ENCODE peak calls at places on chromosomes 3 and 15, in four cellular contexts. F is GM12878, K is K562, B is HepG2. D is an unnamed sample.

GRCh38 chr3:48919215-48920138 is 835 bp downstream of the ARIH2 start:
- DNase-seq in F (no peak), K (no peak), B (peak), D (peak)

GRCh38 chr15:40899536-40900207 is 5.4 kb downstream of the VPS18 start:
- DNase-seq in F (no peak), K (no peak), B (no peak), D (no peak)

GRCh38 chr3:177657243-177657642 is 460.0 kb upstream of the TBL1XR1 start:
- DNase-seq in F (no peak), K (no peak), B (no peak), D (no peak)

GRCh38 chr3:99484871-99485270 is 153.5 kb upstream of the COL8A1 start:
- DNase-seq in F (no peak), K (no peak), B (no peak), D (no peak)

GRCh38 chr3:178320481-178321352 is 215.5 kb upstream of the KCNMB2 start:
- DNase-seq in F (no peak), K (no peak), B (no peak), D (no peak)

GRCh38 chr3:130539005-130539404 is 22.0 kb downstream of the COL6A6 start:
- DNase-seq in F (no peak), K (peak), B (peak), D (peak)

GRCh38 chr3:148852271-148853000 is 12.7 kb upstream of the CPA3 start:
- DNase-seq in F (no peak), K (no peak), B (no peak), D (no peak)

GRCh38 chr3:9324944-9325343 is 37.9 kb upstream of the THUMPD3 start:
- DNase-seq in F (no peak), K (no peak), B (no peak), D (no peak)

GRCh38 chr3:98797905-98798304 is 34.8 kb downstream of the ST3GAL6 start:
- DNase-seq in F (no peak), K (no peak), B (no peak), D (no peak)

GRCh38 chr15:40918146-40918798 is 10.9 kb upstream of the DLL4 start:
- DNase-seq in F (no peak), K (no peak), B (no peak), D (no peak)

GRCh38 chr15:33545866-33546265 is 235.1 kb downstream of the RYR3 start:
- DNase-seq in F (no peak), K (no peak), B (no peak), D (no peak)

GRCh38 chr3:192888121-192888520 is 29.5 kb downstream of the MB21D2 start:
- DNase-seq in F (no peak), K (no peak), B (no peak), D (no peak)

GRCh38 chr15:65396965-65397317 is 19.1 kb upstream of the IGDCC3 start:
- DNase-seq in F (no peak), K (no peak), B (no peak), D (no peak)

GRCh38 chr15:71752604-71753289 is 57.6 kb upstream of the NR2E3 start:
- DNase-seq in F (no peak), K (no peak), B (peak), D (peak)

GRCh38 chr3:50194903-50195500 is 3.6 kb downstream of the GNAT1 start:
- DNase-seq in F (no peak), K (peak), B (peak), D (peak)

GRCh38 chr3:42185044-42185443 is 80.9 kb downstream of the CCK start:
- DNase-seq in F (no peak), K (no peak), B (no peak), D (no peak)

GRCh38 chr3:102161362-102162006 is 273.3 kb upstream of the ZPLD1 start:
- DNase-seq in F (no peak), K (no peak), B (no peak), D (no peak)

GRCh38 chr3:63972196-63972595 is 51.1 kb downstream of the PSMD6 start:
- DNase-seq in F (no peak), K (no peak), B (no peak), D (no peak)

GRCh38 chr3:6994081-6994668 is 133.3 kb downstream of the GRM7 start:
- DNase-seq in F (no peak), K (no peak), B (no peak), D (peak)

GRCh38 chr3:188220988-188221818 is 67.2 kb downstream of the LPP start:
- DNase-seq in F (no peak), K (no peak), B (peak), D (no peak)

GRCh38 chr15:40688932-40689799 is 5.8 kb upstream of the RAD51 start:
- DNase-seq in F (no peak), K (no peak), B (no peak), D (no peak)

GRCh38 chr3:159922861-159923312 is 65.7 kb upstream of the IL12A start:
- DNase-seq in F (peak), K (no peak), B (no peak), D (no peak)

GRCh38 chr15:43226436-43227305 is 5.9 kb upstream of the EPB42 start:
- DNase-seq in F (no peak), K (no peak), B (no peak), D (no peak)

GRCh38 chr3:50374363-50375108 is 15.2 kb upstream of the TMEM115 start:
- DNase-seq in F (no peak), K (no peak), B (no peak), D (no peak)

GRCh38 chr3:78994174-78995027 is 773.4 kb downstream of the ROBO1 start:
- DNase-seq in F (no peak), K (no peak), B (peak), D (no peak)

GRCh38 chr3:14793126-14793857 is 25.5 kb upstream of the FGD5 start:
- DNase-seq in F (no peak), K (no peak), B (no peak), D (no peak)

GRCh38 chr3:38003371-38003816 is 12.8 kb downstream of the VILL start:
- DNase-seq in F (no peak), K (peak), B (peak), D (no peak)

GRCh38 chr15:66912001-66912400 is 153.4 kb upstream of the SMAD3 start:
- DNase-seq in F (no peak), K (no peak), B (no peak), D (no peak)

GRCh38 chr3:127135241-127136023 is 57.5 kb upstream of the PRR23E start:
- DNase-seq in F (no peak), K (peak), B (no peak), D (no peak)

GRCh38 chr15:66293085-66293418 is 316 bp upstream of the DIS3L start:
- DNase-seq in F (no peak), K (no peak), B (no peak), D (no peak)

GRCh38 chr15:32886441-32886840 is 168.6 kb downstream of the GREM1 start:
- DNase-seq in F (no peak), K (no peak), B (no peak), D (no peak)

GRCh38 chr15:38029741-38030140 is 95.3 kb downstream of the TMCO5A start:
- DNase-seq in F (no peak), K (no peak), B (no peak), D (no peak)

GRCh38 chr15:52858388-52859176 is 68.4 kb upstream of the ONECUT1 start:
- DNase-seq in F (no peak), K (no peak), B (no peak), D (no peak)

GRCh38 chr3:149553781-149554451 is 79.4 kb downstream of the TM4SF4 start:
- DNase-seq in F (no peak), K (no peak), B (no peak), D (no peak)

GRCh38 chr3:37183375-37183831 is 9.0 kb upstream of the LRRFIP2 start:
- DNase-seq in F (no peak), K (no peak), B (no peak), D (peak)

GRCh38 chr3:171614318-171614967 is 154.2 kb upstream of the TNIK start:
- DNase-seq in F (no peak), K (peak), B (peak), D (no peak)

GRCh38 chr3:4581452-4581851 is 88.3 kb downstream of the ITPR1 start:
- DNase-seq in F (no peak), K (no peak), B (no peak), D (no peak)

GRCh38 chr3:4581040-4581439 is 87.9 kb downstream of the ITPR1 start:
- DNase-seq in F (no peak), K (no peak), B (no peak), D (no peak)

GRCh38 chr3:4581905-4582611 is 88.9 kb downstream of the ITPR1 start:
- DNase-seq in F (no peak), K (no peak), B (no peak), D (no peak)

GRCh38 chr3:4582634-4583033 is 89.5 kb downstream of the ITPR1 start:
- DNase-seq in F (no peak), K (no peak), B (no peak), D (no peak)

GRCh38 chr3:4580346-4581019 is 87.3 kb downstream of the ITPR1 start:
- DNase-seq in F (no peak), K (no peak), B (no peak), D (peak)
- TF ChIP-seq ZBTB33 in F (no peak), K (no peak), B (no peak), D (no peak)

DNA sequence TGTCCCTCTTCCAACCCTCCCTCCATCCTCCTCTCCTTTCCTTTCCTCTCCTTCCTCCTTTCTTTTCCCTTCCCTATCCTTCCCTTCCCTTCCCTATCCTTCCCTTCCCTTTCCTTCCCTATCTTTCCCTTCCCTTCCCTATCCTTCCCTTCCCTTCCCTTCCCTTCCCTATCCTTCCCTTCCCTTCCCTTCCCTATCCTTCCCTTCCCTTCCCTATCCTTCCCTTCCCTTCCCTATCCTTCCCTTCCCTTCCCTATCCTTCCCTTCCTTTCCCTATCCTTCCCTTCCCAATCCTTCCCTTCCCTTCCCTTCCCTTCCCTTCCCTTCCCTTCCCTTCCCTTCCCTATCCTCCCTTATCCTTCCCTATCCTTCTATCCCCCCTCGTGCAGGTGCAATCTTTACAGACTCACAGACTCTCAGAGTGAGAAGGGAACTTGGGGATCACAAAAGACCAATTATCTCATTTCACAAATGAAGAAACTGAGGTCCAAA is 31.5 kb downstream of the RASGRF1 start:
- DNase-seq in F (no peak), K (no peak), B (no peak), D (no peak)
- TF ChIP-seq REST in F (no peak), K (no peak), B (no peak), D (no peak)

GRCh38 chr3:124281453-124282316 is 289.8 kb upstream of the ROPN1 start:
- DNase-seq in F (no peak), K (peak), B (peak), D (no peak)
- TF ChIP-seq CEBPB in F (no peak), K (no peak), B (no peak), D (no peak)

DNA sequence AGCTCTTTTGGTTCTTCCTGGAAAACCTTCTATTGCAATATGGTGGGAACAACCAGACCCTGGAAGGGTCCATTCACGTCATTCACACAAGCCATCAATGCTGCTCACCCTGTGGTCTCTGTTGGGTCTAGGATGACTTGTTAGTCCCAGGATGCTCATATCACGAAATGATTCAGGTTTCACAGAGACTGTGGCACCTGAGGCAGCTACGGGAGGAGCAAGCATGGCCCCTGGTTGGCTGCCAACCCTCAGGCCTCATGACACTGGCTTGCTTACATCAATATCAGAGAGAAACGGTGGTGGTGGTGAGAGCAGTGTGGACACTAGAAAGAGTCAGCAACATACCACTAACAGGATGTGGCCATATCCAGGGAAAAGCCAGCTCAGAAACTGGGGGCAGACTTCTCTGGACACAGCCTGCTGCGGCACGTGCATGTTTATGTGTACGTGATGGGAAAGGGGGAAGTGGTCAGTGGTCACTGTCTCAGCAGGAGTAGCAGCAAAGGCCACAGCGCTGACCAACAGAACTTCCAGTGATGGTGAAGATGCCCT is 208.9 kb upstream of the ST8SIA2 start:
- DNase-seq in F (no peak), K (no peak), B (no peak), D (no peak)
- TF ChIP-seq ZBTB33 in F (no peak), K (no peak), B (no peak), D (no peak)

GRCh38 chr15:99130765-99131440 is 26.0 kb downstream of the SYNM start:
- DNase-seq in F (no peak), K (no peak), B (no peak), D (no peak)

GRCh38 chr15:99128411-99128810 is 23.5 kb downstream of the SYNM start:
- DNase-seq in F (no peak), K (no peak), B (no peak), D (no peak)

GRCh38 chr15:99130314-99130713 is 25.4 kb downstream of the SYNM start:
- DNase-seq in F (no peak), K (no peak), B (no peak), D (no peak)

GRCh38 chr15:99127773-99128172 is 22.9 kb downstream of the SYNM start:
- DNase-seq in F (no peak), K (no peak), B (no peak), D (no peak)

GRCh38 chr15:99129644-99130043 is 24.8 kb downstream of the SYNM start:
- DNase-seq in F (no peak), K (no peak), B (no peak), D (no peak)
- TF ChIP-seq REST in F (no peak), K (no peak), B (no peak), D (no peak)

GRCh38 chr3:32498992-32499391 is 3.7 kb downstream of the CMTM6 start:
- DNase-seq in F (no peak), K (no peak), B (no peak), D (no peak)
- TF ChIP-seq CEBPB in F (no peak), K (no peak), B (no peak), D (no peak)

GRCh38 chr3:72190050-72190449 is 405.1 kb upstream of the PROK2 start:
- DNase-seq in F (no peak), K (no peak), B (no peak), D (no peak)

GRCh38 chr3:72185549-72186484 is 400.9 kb upstream of the PROK2 start:
- DNase-seq in F (no peak), K (peak), B (peak), D (no peak)

GRCh38 chr3:72189344-72189743 is 404.4 kb upstream of the PROK2 start:
- DNase-seq in F (no peak), K (no peak), B (no peak), D (no peak)

GRCh38 chr3:72186485-72186864 is 401.5 kb upstream of the PROK2 start:
- DNase-seq in F (no peak), K (no peak), B (no peak), D (no peak)

GRCh38 chr3:72187131-72187530 is 402.2 kb upstream of the PROK2 start:
- DNase-seq in F (no peak), K (peak), B (peak), D (no peak)
- TF ChIP-seq ZBTB33 in F (no peak), K (no peak), B (no peak), D (no peak)